ENCODE peak calls at places on chromosomes 7 and 10, in eight cellular contexts. One of them, this sample, is unnamed.

GRCh38 chr7:102220929-102221850 is 65.5 kb upstream of the SH2B2 start:
- DNase-seq in kidney epithelial cell: peak; percentile 1
- DNase-seq in A549: no peak
- DNase-seq in brain microvascular endothelial cell: peak; percentile 77
- DNase-seq in GM20000: no peak
- DNase-seq in GM13977: no peak
- DNase-seq in glutamatergic neuron: no peak
- DNase-seq in B cell: no peak
- DNase-seq in this sample: no peak

GRCh38 chr7:123191132-123191531 is 8.6 kb downstream of the SLC13A1 start:
- DNase-seq in kidney epithelial cell: peak; percentile 45
- DNase-seq in A549: peak; percentile 5
- DNase-seq in brain microvascular endothelial cell: peak; percentile 15
- DNase-seq in GM20000: no peak
- DNase-seq in GM13977: no peak
- DNase-seq in glutamatergic neuron: no peak
- DNase-seq in B cell: no peak
- DNase-seq in this sample: no peak

GRCh38 chr10:19706904-19707303 is 109.3 kb upstream of the PLXDC2 start:
- DNase-seq in kidney epithelial cell: no peak
- DNase-seq in A549: no peak
- DNase-seq in brain microvascular endothelial cell: no peak
- DNase-seq in GM20000: no peak
- DNase-seq in GM13977: no peak
- DNase-seq in glutamatergic neuron: no peak
- DNase-seq in B cell: no peak
- DNase-seq in this sample: no peak

GRCh38 chr10:70271996-70272924 is 11.5 kb downstream of the NPFFR1 start:
- DNase-seq in kidney epithelial cell: no peak
- DNase-seq in A549: no peak
- DNase-seq in brain microvascular endothelial cell: no peak
- DNase-seq in GM20000: no peak
- DNase-seq in GM13977: no peak
- DNase-seq in glutamatergic neuron: no peak
- DNase-seq in B cell: no peak
- DNase-seq in this sample: no peak

GRCh38 chr10:6445671-6446278 is 134.3 kb downstream of the PRKCQ start:
- DNase-seq in kidney epithelial cell: no peak
- DNase-seq in A549: peak; percentile 25
- DNase-seq in brain microvascular endothelial cell: peak; percentile 28
- DNase-seq in GM20000: peak; percentile 57
- DNase-seq in GM13977: peak; percentile 62
- DNase-seq in glutamatergic neuron: peak; percentile 60
- DNase-seq in B cell: no peak
- DNase-seq in this sample: peak; percentile 29

GRCh38 chr10:109451879-109452278 is 471.4 kb downstream of the XPNPEP1 start:
- DNase-seq in kidney epithelial cell: no peak
- DNase-seq in A549: no peak
- DNase-seq in brain microvascular endothelial cell: no peak
- DNase-seq in GM20000: no peak
- DNase-seq in GM13977: no peak
- DNase-seq in glutamatergic neuron: no peak
- DNase-seq in B cell: no peak
- DNase-seq in this sample: no peak

GRCh38 chr7:1674161-1675035 is 4.3 kb downstream of the ELFN1 start:
- DNase-seq in kidney epithelial cell: no peak
- DNase-seq in A549: no peak
- DNase-seq in brain microvascular endothelial cell: no peak
- DNase-seq in GM20000: no peak
- DNase-seq in GM13977: no peak
- DNase-seq in glutamatergic neuron: no peak
- DNase-seq in B cell: no peak
- DNase-seq in this sample: no peak

GRCh38 chr10:33617381-33617780 is 282.9 kb upstream of the NRP1 start:
- DNase-seq in kidney epithelial cell: no peak
- DNase-seq in A549: no peak
- DNase-seq in brain microvascular endothelial cell: no peak
- DNase-seq in GM20000: no peak
- DNase-seq in GM13977: no peak
- DNase-seq in glutamatergic neuron: no peak
- DNase-seq in B cell: no peak
- DNase-seq in this sample: no peak

GRCh38 chr7:128407751-128408708 is 1.8 kb downstream of the IMPDH1 start:
- DNase-seq in kidney epithelial cell: no peak
- DNase-seq in A549: no peak
- DNase-seq in brain microvascular endothelial cell: no peak
- DNase-seq in GM20000: no peak
- DNase-seq in GM13977: no peak
- DNase-seq in glutamatergic neuron: no peak
- DNase-seq in B cell: no peak
- DNase-seq in this sample: no peak

GRCh38 chr10:44908071-44908709 is 2.9 kb upstream of the TMEM72 start:
- DNase-seq in kidney epithelial cell: peak; percentile 39
- DNase-seq in A549: no peak
- DNase-seq in brain microvascular endothelial cell: peak; percentile 7
- DNase-seq in GM20000: no peak
- DNase-seq in GM13977: no peak
- DNase-seq in glutamatergic neuron: peak; percentile 36
- DNase-seq in B cell: no peak
- DNase-seq in this sample: no peak

GRCh38 chr7:191105-192034 is 1.0 kb upstream of the FAM20C start:
- DNase-seq in kidney epithelial cell: peak; percentile 60
- DNase-seq in A549: peak; percentile 35
- DNase-seq in brain microvascular endothelial cell: peak; percentile 85
- DNase-seq in GM20000: no peak
- DNase-seq in GM13977: no peak
- DNase-seq in glutamatergic neuron: peak; percentile 84
- DNase-seq in B cell: no peak
- DNase-seq in this sample: no peak
- TF ChIP-seq CTCF in kidney epithelial cell: no peak
- TF ChIP-seq CTCF in A549: no peak
- TF ChIP-seq CTCF in brain microvascular endothelial cell: peak; percentile 23
- TF ChIP-seq CTCF in GM20000: no peak
- TF ChIP-seq CTCF in GM13977: no peak
- TF ChIP-seq CTCF in glutamatergic neuron: no peak
- TF ChIP-seq CTCF in B cell: no peak
- TF ChIP-seq CTCF in this sample: no peak

GRCh38 chr7:22205631-22206030 is 151.3 kb downstream of the RAPGEF5 start:
- DNase-seq in kidney epithelial cell: no peak
- DNase-seq in A549: no peak
- DNase-seq in brain microvascular endothelial cell: no peak
- DNase-seq in GM20000: no peak
- DNase-seq in GM13977: no peak
- DNase-seq in glutamatergic neuron: no peak
- DNase-seq in B cell: no peak
- DNase-seq in this sample: no peak
- TF ChIP-seq CTCF in kidney epithelial cell: no peak
- TF ChIP-seq CTCF in A549: no peak
- TF ChIP-seq CTCF in brain microvascular endothelial cell: no peak
- TF ChIP-seq CTCF in GM20000: no peak
- TF ChIP-seq CTCF in GM13977: no peak
- TF ChIP-seq CTCF in glutamatergic neuron: no peak
- TF ChIP-seq CTCF in B cell: no peak
- TF ChIP-seq CTCF in this sample: no peak

GRCh38 chr7:21884496-21884895 is 61.2 kb downstream of the CDCA7L start:
- DNase-seq in kidney epithelial cell: no peak
- DNase-seq in A549: no peak
- DNase-seq in brain microvascular endothelial cell: no peak
- DNase-seq in GM20000: no peak
- DNase-seq in GM13977: no peak
- DNase-seq in glutamatergic neuron: no peak
- DNase-seq in B cell: no peak
- DNase-seq in this sample: no peak

GRCh38 chr7:21887353-21887752 is 58.3 kb downstream of the CDCA7L start:
- DNase-seq in kidney epithelial cell: no peak
- DNase-seq in A549: no peak
- DNase-seq in brain microvascular endothelial cell: no peak
- DNase-seq in GM20000: no peak
- DNase-seq in GM13977: no peak
- DNase-seq in glutamatergic neuron: no peak
- DNase-seq in B cell: no peak
- DNase-seq in this sample: no peak

GRCh38 chr7:21887779-21888178 is 57.9 kb downstream of the CDCA7L start:
- DNase-seq in kidney epithelial cell: no peak
- DNase-seq in A549: no peak
- DNase-seq in brain microvascular endothelial cell: no peak
- DNase-seq in GM20000: no peak
- DNase-seq in GM13977: no peak
- DNase-seq in glutamatergic neuron: no peak
- DNase-seq in B cell: no peak
- DNase-seq in this sample: no peak

GRCh38 chr7:21886396-21886795 is 59.3 kb downstream of the CDCA7L start:
- DNase-seq in kidney epithelial cell: no peak
- DNase-seq in A549: no peak
- DNase-seq in brain microvascular endothelial cell: no peak
- DNase-seq in GM20000: no peak
- DNase-seq in GM13977: no peak
- DNase-seq in glutamatergic neuron: no peak
- DNase-seq in B cell: no peak
- DNase-seq in this sample: peak; percentile 12

GRCh38 chr7:21883069-21883468 is 62.6 kb downstream of the CDCA7L start:
- DNase-seq in kidney epithelial cell: no peak
- DNase-seq in A549: no peak
- DNase-seq in brain microvascular endothelial cell: no peak
- DNase-seq in GM20000: no peak
- DNase-seq in GM13977: no peak
- DNase-seq in glutamatergic neuron: no peak
- DNase-seq in B cell: no peak
- DNase-seq in this sample: no peak
- TF ChIP-seq CTCF in kidney epithelial cell: no peak
- TF ChIP-seq CTCF in A549: no peak
- TF ChIP-seq CTCF in brain microvascular endothelial cell: peak; percentile 9
- TF ChIP-seq CTCF in GM20000: no peak
- TF ChIP-seq CTCF in GM13977: no peak
- TF ChIP-seq CTCF in glutamatergic neuron: no peak
- TF ChIP-seq CTCF in B cell: no peak
- TF ChIP-seq CTCF in this sample: peak; percentile 17

GRCh38 chr7:82729172-82730030 is 285.8 kb upstream of the CACNA2D1 start:
- DNase-seq in kidney epithelial cell: peak; percentile 9
- DNase-seq in A549: peak; percentile 17
- DNase-seq in brain microvascular endothelial cell: peak; percentile 38
- DNase-seq in GM20000: peak; percentile 7
- DNase-seq in GM13977: peak; percentile 33
- DNase-seq in glutamatergic neuron: no peak
- DNase-seq in B cell: no peak
- DNase-seq in this sample: peak; percentile 9
- TF ChIP-seq CTCF in kidney epithelial cell: peak; percentile 77
- TF ChIP-seq CTCF in A549: peak; percentile 94
- TF ChIP-seq CTCF in brain microvascular endothelial cell: peak; percentile 77
- TF ChIP-seq CTCF in GM20000: peak; percentile 30
- TF ChIP-seq CTCF in GM13977: peak; percentile 60
- TF ChIP-seq CTCF in glutamatergic neuron: peak; percentile 76
- TF ChIP-seq CTCF in B cell: no peak
- TF ChIP-seq CTCF in this sample: peak; percentile 89

GRCh38 chr10:78977761-78978305 is 90.9 kb upstream of the ZMIZ1 start:
- DNase-seq in kidney epithelial cell: peak; percentile 70
- DNase-seq in A549: no peak
- DNase-seq in brain microvascular endothelial cell: peak; percentile 44
- DNase-seq in GM20000: no peak
- DNase-seq in GM13977: no peak
- DNase-seq in glutamatergic neuron: no peak
- DNase-seq in B cell: no peak
- DNase-seq in this sample: no peak
- TF ChIP-seq CTCF in kidney epithelial cell: no peak
- TF ChIP-seq CTCF in A549: no peak
- TF ChIP-seq CTCF in brain microvascular endothelial cell: no peak
- TF ChIP-seq CTCF in GM20000: no peak
- TF ChIP-seq CTCF in GM13977: no peak
- TF ChIP-seq CTCF in glutamatergic neuron: no peak
- TF ChIP-seq CTCF in B cell: no peak
- TF ChIP-seq CTCF in this sample: no peak

GRCh38 chr7:117194445-117194844 is 128.4 kb downstream of the WNT2 start:
- DNase-seq in kidney epithelial cell: no peak
- DNase-seq in A549: no peak
- DNase-seq in brain microvascular endothelial cell: no peak
- DNase-seq in GM20000: no peak
- DNase-seq in GM13977: no peak
- DNase-seq in glutamatergic neuron: no peak
- DNase-seq in B cell: no peak
- DNase-seq in this sample: no peak
- TF ChIP-seq CTCF in kidney epithelial cell: no peak
- TF ChIP-seq CTCF in A549: no peak
- TF ChIP-seq CTCF in brain microvascular endothelial cell: no peak
- TF ChIP-seq CTCF in GM20000: no peak
- TF ChIP-seq CTCF in GM13977: no peak
- TF ChIP-seq CTCF in glutamatergic neuron: no peak
- TF ChIP-seq CTCF in B cell: no peak
- TF ChIP-seq CTCF in this sample: no peak

GRCh38 chr7:130697791-130698190 is 11.4 kb upstream of the TSGA13 start:
- DNase-seq in kidney epithelial cell: no peak
- DNase-seq in A549: no peak
- DNase-seq in brain microvascular endothelial cell: no peak
- DNase-seq in GM20000: no peak
- DNase-seq in GM13977: no peak
- DNase-seq in glutamatergic neuron: no peak
- DNase-seq in B cell: no peak
- DNase-seq in this sample: no peak

GRCh38 chr7:130701650-130702049 is 15.3 kb upstream of the TSGA13 start:
- DNase-seq in kidney epithelial cell: no peak
- DNase-seq in A549: no peak
- DNase-seq in brain microvascular endothelial cell: no peak
- DNase-seq in GM20000: no peak
- DNase-seq in GM13977: no peak
- DNase-seq in glutamatergic neuron: no peak
- DNase-seq in B cell: no peak
- DNase-seq in this sample: no peak

GRCh38 chr7:130699686-130700085 is 13.3 kb upstream of the TSGA13 start:
- DNase-seq in kidney epithelial cell: no peak
- DNase-seq in A549: no peak
- DNase-seq in brain microvascular endothelial cell: no peak
- DNase-seq in GM20000: no peak
- DNase-seq in GM13977: no peak
- DNase-seq in glutamatergic neuron: no peak
- DNase-seq in B cell: no peak
- DNase-seq in this sample: no peak

GRCh38 chr7:130700760-130701159 is 14.4 kb upstream of the TSGA13 start:
- DNase-seq in kidney epithelial cell: no peak
- DNase-seq in A549: no peak
- DNase-seq in brain microvascular endothelial cell: no peak
- DNase-seq in GM20000: no peak
- DNase-seq in GM13977: no peak
- DNase-seq in glutamatergic neuron: no peak
- DNase-seq in B cell: no peak
- DNase-seq in this sample: no peak

GRCh38 chr7:130695840-130696239 is 9.5 kb upstream of the TSGA13 start:
- DNase-seq in kidney epithelial cell: no peak
- DNase-seq in A549: peak; percentile 57
- DNase-seq in brain microvascular endothelial cell: peak; percentile 11
- DNase-seq in GM20000: peak; percentile 38
- DNase-seq in GM13977: peak; percentile 37
- DNase-seq in glutamatergic neuron: no peak
- DNase-seq in B cell: no peak
- DNase-seq in this sample: no peak
- TF ChIP-seq CTCF in kidney epithelial cell: peak; percentile 60
- TF ChIP-seq CTCF in A549: peak; percentile 66
- TF ChIP-seq CTCF in brain microvascular endothelial cell: peak; percentile 67
- TF ChIP-seq CTCF in GM20000: peak; percentile 40
- TF ChIP-seq CTCF in GM13977: peak; percentile 58
- TF ChIP-seq CTCF in glutamatergic neuron: no peak
- TF ChIP-seq CTCF in B cell: peak; percentile 34
- TF ChIP-seq CTCF in this sample: peak; percentile 54

This sample was measured in neural crest cell.